ENCODE peak calls at places on chromosome 2, in ten cellular contexts. D is choroid plexus epithelial cell; P is NCI-H1417 treated with DMSO at 0.1 percent for 48 hours; H is GM04503; Q is GM04504; I is T-helper 1 cell; G is cardiac fibroblast; N is activated CD4-positive, alpha-beta T cell treated with anti-CD3 and anti-CD28 coated beads, Interleukin-2, amount 50 U/mL, for 24 hours; F is left ventricle myocardium superior; E is omental fat pad. X is an unnamed sample.

GRCh38 chr2:54660752-54661151 is 62.7 kb upstream of the EML6 start:
- DNase-seq in I (no peak), H (no peak), P (no peak), G (no peak), D (no peak), Q (no peak), N (no peak), E (no peak), F (no peak), X (no peak)

GRCh38 chr2:172480301-172481218 is 53.2 kb downstream of the ITGA6 start:
- DNase-seq in E (no peak), H (no peak), P (no peak), G (peak; percentile 53), Q (no peak), I (no peak), F (peak; percentile 52), N (no peak), D (peak; percentile 40), X (no peak)

GRCh38 chr2:102615620-102616436 is 3.5 kb upstream of the SLC9A2 start:
- DNase-seq in N (peak; percentile 31), D (peak; percentile 86), Q (peak; percentile 18), H (peak; percentile 8), F (peak; percentile 61), P (no peak), G (peak; percentile 77), I (peak; percentile 43), E (no peak), X (peak; percentile 86)

GRCh38 chr2:112156152-112156986 is 18.2 kb downstream of the FBLN7 start:
- DNase-seq in Q (peak; percentile 51), N (no peak), P (no peak), F (no peak), H (peak; percentile 61), G (peak; percentile 53), I (peak; percentile 45), D (peak; percentile 60), E (no peak), X (no peak)

GRCh38 chr2:38155-38554 is 8.2 kb downstream of the FAM110C start:
- DNase-seq in Q (no peak), D (no peak), H (no peak), N (no peak), I (no peak), P (no peak), E (no peak), G (no peak), F (no peak), X (no peak)

GRCh38 chr2:109501461-109501860 is 112.3 kb downstream of the SEPTIN10 start:
- DNase-seq in E (no peak), N (no peak), Q (no peak), G (no peak), H (no peak), D (no peak), I (no peak), P (no peak), F (no peak), X (no peak)

GRCh38 chr2:178234648-178235047 is 40.3 kb downstream of the OSBPL6 start:
- DNase-seq in H (peak; percentile 27), G (no peak), D (no peak), I (no peak), E (no peak), Q (no peak), P (no peak), F (no peak), N (no peak), X (no peak)

GRCh38 chr2:210617732-210618330 is 61.4 kb downstream of the CPS1 start:
- DNase-seq in G (peak; percentile 57), F (no peak), E (no peak), D (peak; percentile 83), N (no peak), P (peak; percentile 37), Q (no peak), I (no peak), H (no peak), X (no peak)

GRCh38 chr2:210224660-210225460 is at the start of gene ACADL:
- DNase-seq in P (no peak), Q (no peak), G (peak; percentile 4), H (no peak), N (no peak), D (no peak), I (no peak), E (no peak), F (peak; percentile 69), X (peak; percentile 81)

GRCh38 chr2:118729760-118730159 is 117.7 kb downstream of the EN1 start:
- DNase-seq in F (no peak), P (no peak), N (no peak), I (no peak), D (no peak), E (no peak), Q (no peak), G (no peak), H (no peak), X (no peak)

GRCh38 chr2:27955762-27956161 is 65.2 kb downstream of the BABAM2 start:
- DNase-seq in Q (no peak), I (peak; percentile 42), P (no peak), E (no peak), G (peak; percentile 17), D (no peak), F (no peak), N (no peak), H (no peak), X (no peak)

GRCh38 chr2:98465456-98466201 is 21.0 kb downstream of the INPP4A start:
- DNase-seq in P (no peak), D (peak; percentile 66), F (peak; percentile 80), H (no peak), Q (no peak), G (peak; percentile 84), E (no peak), N (peak; percentile 53), I (peak; percentile 89), X (peak; percentile 87)

GRCh38 chr2:21007129-21008013 is 36.5 kb downstream of the APOB start:
- DNase-seq in P (no peak), F (no peak), G (no peak), D (no peak), H (no peak), Q (no peak), E (no peak), I (no peak), N (no peak), X (no peak)

GRCh38 chr2:28395334-28396061 is 2.8 kb downstream of the FOSL2 start:
- DNase-seq in F (peak; percentile 59), Q (peak; percentile 57), D (peak; percentile 82), I (no peak), G (peak; percentile 88), E (no peak), N (no peak), H (no peak), P (no peak), X (peak; percentile 79)

GRCh38 chr2:7026740-7027139 is 109.5 kb downstream of the RNF144A start:
- DNase-seq in I (no peak), G (no peak), F (no peak), H (no peak), N (no peak), Q (no peak), D (no peak), E (no peak), P (no peak), X (no peak)